ENCODE peak calls at places on chromosomes 16 and 17, in seven cellular contexts. H, U, C, J, I, Z and D are unnamed samples.

GRCh38 chr16:24515186-24515585 is 24.2 kb upstream of the RBBP6 start:
- DNase-seq in J (no peak), Z (no peak), I (no peak), C (no peak), U (no peak), H (no peak), D (no peak)

GRCh38 chr17:34009946-34010345 is 245.1 kb upstream of the CCL2 start:
- DNase-seq in I (no peak), J (no peak), U (peak; percentile 44), H (no peak), Z (no peak), C (no peak), D (no peak)

GRCh38 chr17:17819561-17819995 is 17.2 kb downstream of the SREBF1 start:
- DNase-seq in U (peak; percentile 91), H (no peak), Z (no peak), J (peak; percentile 78), I (peak; percentile 94), C (peak; percentile 87), D (peak; percentile 74)

GRCh38 chr16:78893340-78893739 is 707.2 kb downstream of the MAF start:
- DNase-seq in I (no peak), U (no peak), H (no peak), J (no peak), C (no peak), Z (no peak), D (no peak)

GRCh38 chr17:42266918-42267766 is 9.0 kb downstream of the STAT5B start:
- DNase-seq in I (peak; percentile 100), U (no peak), Z (no peak), C (peak; percentile 99), H (no peak), J (no peak), D (no peak)

GRCh38 chr17:71208111-71208704 is 912.6 kb upstream of the SOX9 start:
- DNase-seq in J (no peak), Z (no peak), I (no peak), H (no peak), C (peak; percentile 87), U (no peak), D (no peak)

GRCh38 chr17:6666077-6666521 is 14.5 kb downstream of the C17orf100 start:
- DNase-seq in J (peak; percentile 72), I (peak; percentile 80), Z (peak; percentile 77), C (peak; percentile 84), H (peak; percentile 86), U (peak; percentile 95), D (peak; percentile 78)

GRCh38 chr17:17264430-17264829 is 16.6 kb downstream of the COPS3 start:
- DNase-seq in I (no peak), Z (no peak), H (no peak), J (no peak), C (no peak), U (no peak), D (no peak)

GRCh38 chr16:68665501-68665900 is 20.4 kb downstream of the CDH3 start:
- DNase-seq in H (no peak), Z (no peak), C (no peak), J (no peak), I (no peak), U (no peak), D (no peak)

GRCh38 chr16:67833035-67833417 is 9.1 kb upstream of the THAP11 start:
- DNase-seq in H (no peak), C (peak; percentile 43), I (peak; percentile 76), J (peak; percentile 28), U (peak; percentile 55), Z (no peak), D (no peak)

GRCh38 chr16:28188085-28188916 is 23.5 kb downstream of the XPO6 start:
- DNase-seq in Z (no peak), U (no peak), I (peak; percentile 45), H (no peak), J (no peak), C (peak; percentile 58), D (no peak)

GRCh38 chr16:28042856-28043255 is 20.7 kb downstream of the GSG1L start:
- DNase-seq in U (no peak), C (peak; percentile 15), H (no peak), J (no peak), I (no peak), Z (no peak), D (no peak)

GRCh38 chr17:32875230-32875903 is 1.6 kb downstream of the MYO1D start:
- DNase-seq in Z (no peak), H (no peak), U (no peak), I (no peak), J (no peak), C (no peak), D (no peak)

GRCh38 chr17:1169471-1169908 is 10.3 kb downstream of the ABR start:
- DNase-seq in J (no peak), H (no peak), U (no peak), C (no peak), Z (no peak), I (no peak), D (no peak)

GRCh38 chr16:70754874-70755600 is 45.9 kb downstream of the VAC14 start:
- DNase-seq in C (no peak), U (no peak), Z (no peak), H (no peak), I (no peak), J (no peak), D (no peak)

GRCh38 chr17:7556627-7557026 is 1.9 kb upstream of the TNFSF13 start:
- DNase-seq in U (no peak), Z (no peak), C (no peak), J (peak; percentile 79), H (no peak), I (no peak), D (no peak)

GRCh38 chr16:88771294-88771772 is 13.7 kb downstream of the PIEZO1 start:
- DNase-seq in C (no peak), Z (no peak), J (no peak), U (no peak), I (no peak), H (no peak), D (no peak)
- H3K4me3 ChIP-seq in C (no peak overlapping the region), Z (no peak overlapping the region), J (peak overlapping the region; percentile 8), U (no peak overlapping the region), I (no peak overlapping the region), H (no peak overlapping the region), D (no peak overlapping the region)

DNA sequence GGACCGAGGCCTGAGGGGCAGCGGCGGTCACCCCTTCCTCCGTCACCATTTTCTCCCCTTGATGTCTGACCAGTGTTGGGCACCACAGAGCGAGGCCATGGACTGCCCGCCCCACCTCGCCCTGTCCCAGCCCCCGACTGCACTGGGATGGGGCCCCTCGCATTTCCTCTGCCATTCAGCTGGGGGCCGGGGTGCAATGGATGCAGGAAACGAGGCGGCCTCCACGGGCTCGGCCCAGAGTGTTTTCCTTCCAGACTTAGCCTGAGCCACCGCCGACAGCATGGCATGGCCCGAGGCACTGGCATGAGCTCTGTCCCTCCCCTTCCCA is 44.6 kb upstream of the ZC3H18 start:
- DNase-seq in U (no peak), J (no peak), I (no peak), Z (no peak), C (no peak), H (no peak), D (no peak)
- H3K9ac ChIP-seq in U (no peak overlapping the region), J (no peak overlapping the region), I (no peak overlapping the region), Z (peak overlapping the region; percentile 44), C (no peak overlapping the region), H (no peak overlapping the region), D (no peak overlapping the region)

GRCh38 chr17:40075216-40076100 is 12.7 kb downstream of the THRA start:
- DNase-seq in H (peak; percentile 86), U (peak; percentile 98), J (peak; percentile 85), C (peak; percentile 75), Z (peak; percentile 84), I (peak; percentile 70), D (peak; percentile 83)
- H3K4me3 ChIP-seq in H (no peak overlapping the region), U (no peak overlapping the region), J (no peak overlapping the region), C (no peak overlapping the region), Z (no peak overlapping the region), I (peak overlapping the region; percentile 43), D (no peak overlapping the region)

DNA sequence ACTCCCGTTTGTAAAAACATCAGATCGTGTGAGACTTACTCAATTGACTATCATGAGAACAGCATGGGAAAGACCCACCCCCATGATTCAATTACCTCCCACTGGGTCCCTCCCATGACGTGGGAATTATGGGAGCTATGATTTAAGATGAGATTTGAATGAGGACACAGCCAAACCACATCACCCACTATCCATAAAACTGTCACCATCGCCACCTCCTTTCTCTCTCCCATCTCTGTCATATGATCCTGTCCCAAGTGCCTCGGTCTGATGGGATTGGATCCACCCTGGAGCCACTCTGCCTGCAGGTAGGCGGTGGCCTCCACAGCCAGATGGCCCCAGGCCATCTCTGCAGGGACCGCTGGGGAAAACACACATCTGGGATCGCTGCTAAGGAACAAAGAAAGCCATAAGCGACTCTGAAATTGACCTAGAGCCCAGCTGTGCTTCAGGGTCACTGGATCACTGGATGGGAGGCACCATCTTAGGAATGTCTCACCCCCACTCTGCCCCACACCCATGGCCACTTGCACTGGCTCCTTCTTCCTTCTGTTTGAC is 61.2 kb downstream of the TMEM186 start:
- DNase-seq in H (no peak), I (no peak), J (no peak), U (peak; percentile 46), C (no peak), Z (no peak), D (no peak)
- H3K9ac ChIP-seq in H (no peak overlapping the region), I (no peak overlapping the region), J (no peak overlapping the region), U (no peak overlapping the region), C (no peak overlapping the region), Z (no peak overlapping the region), D (no peak overlapping the region)

GRCh38 chr16:89318871-89319627 is 101.5 kb downstream of the ZNF778 start:
- DNase-seq in Z (no peak), J (no peak), H (no peak), I (no peak), U (no peak), C (no peak), D (no peak)

GRCh38 chr16:89319883-89320716 is 102.6 kb downstream of the ZNF778 start:
- DNase-seq in C (peak; percentile 78), J (no peak), I (peak; percentile 96), Z (no peak), H (no peak), U (no peak), D (no peak)

GRCh38 chr16:89319628-89319882 is 102.1 kb downstream of the ZNF778 start:
- DNase-seq in H (no peak), J (no peak), I (no peak), U (no peak), C (no peak), Z (no peak), D (no peak)

GRCh38 chr16:89322381-89323119 is 105.0 kb downstream of the ZNF778 start:
- DNase-seq in J (no peak), Z (no peak), U (peak; percentile 88), I (peak; percentile 85), C (peak; percentile 92), H (peak; percentile 61), D (peak; percentile 72)

DNA sequence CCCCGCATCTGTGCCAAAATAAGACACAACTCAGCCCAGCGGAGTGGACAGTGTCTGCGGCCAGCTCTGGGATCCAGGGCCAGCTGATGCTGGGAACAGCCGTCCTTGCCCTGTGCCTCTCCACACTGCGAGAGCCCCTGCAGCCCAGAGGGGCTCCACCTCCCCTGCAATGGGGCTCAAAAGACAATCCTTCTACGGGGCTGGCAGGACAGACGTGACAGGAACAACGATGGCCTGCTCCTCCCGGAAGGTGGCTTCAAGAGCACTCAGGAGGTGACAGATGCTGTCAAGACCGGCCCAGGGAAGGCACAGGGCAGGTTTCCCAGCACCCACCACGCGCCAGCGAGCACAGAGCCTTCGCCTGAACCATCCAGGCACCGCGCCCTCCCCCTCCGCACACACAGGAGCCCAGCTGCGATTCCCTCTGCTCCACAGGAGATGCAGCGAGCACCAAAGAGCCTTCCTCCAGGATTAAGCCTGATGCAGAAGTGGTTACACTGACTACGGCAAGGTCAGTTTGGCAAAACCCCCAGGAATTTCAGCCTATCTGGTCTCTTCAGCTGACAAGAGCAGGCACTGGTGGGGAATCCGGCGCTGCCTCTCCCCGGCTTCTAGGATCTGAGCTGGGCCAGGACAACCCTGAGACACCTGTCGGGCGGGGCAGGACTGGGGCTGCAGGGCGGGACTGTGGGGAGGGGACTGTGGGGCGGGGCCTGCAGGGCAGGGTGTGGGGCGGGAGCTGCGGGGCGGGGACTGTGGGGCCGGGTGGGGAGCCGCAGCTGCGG is 103.4 kb downstream of the ZNF778 start:
- DNase-seq in C (peak; percentile 42), Z (no peak), J (peak; percentile 85), I (peak; percentile 62), U (peak; percentile 81), H (peak; percentile 67), D (no peak)
- H3K4me3 ChIP-seq in C (no peak overlapping the region), Z (no peak overlapping the region), J (no peak overlapping the region), I (peak overlapping the region; percentile 72), U (no peak overlapping the region), H (no peak overlapping the region), D (no peak overlapping the region)